ENCODE peak calls at places on chromosome 1, in eight cellular contexts. Q, U, K, D, S, M, X and Z are unnamed samples.

GRCh38 chr1:244065960-244066388 is 14.9 kb downstream of the ZBTB18 start:
- DNase-seq in Q (peak), U (peak), K (no peak), D (peak), S (no peak), M (no peak), X (no peak), Z (no peak)

GRCh38 chr1:43882763-43883162 is 50.8 kb upstream of the ARTN start:
- DNase-seq in Q (no peak), U (no peak), K (no peak), D (no peak), S (no peak), M (no peak), X (no peak), Z (no peak)

GRCh38 chr1:7079637-7080036 is 294.4 kb downstream of the CAMTA1 start:
- DNase-seq in Q (no peak), U (no peak), K (no peak), D (no peak), S (no peak), M (no peak), X (no peak), Z (no peak)

GRCh38 chr1:108712605-108713150 is at the start of gene FNDC7:
- DNase-seq in Q (no peak), U (no peak), K (no peak), D (peak), S (no peak), M (no peak), X (no peak), Z (no peak)

GRCh38 chr1:160618763-160619274 is 28.0 kb downstream of the SLAMF1 start:
- DNase-seq in Q (no peak), U (no peak), K (no peak), D (no peak), S (no peak), M (no peak), X (no peak), Z (no peak)

GRCh38 chr1:29629814-29630516 is 393.6 kb downstream of the PTPRU start:
- DNase-seq in Q (no peak), U (no peak), K (no peak), D (no peak), S (peak), M (no peak), X (no peak), Z (no peak)

GRCh38 chr1:231949277-231950122 is 322.9 kb downstream of the DISC1 start:
- DNase-seq in Q (no peak), U (no peak), K (no peak), D (peak), S (no peak), M (no peak), X (no peak), Z (no peak)

GRCh38 chr1:48793863-48794262 is 17.2 kb upstream of the BEND5 start:
- DNase-seq in Q (no peak), U (no peak), K (no peak), D (no peak), S (no peak), M (no peak), X (no peak), Z (no peak)

GRCh38 chr1:20416706-20417105 is 69.3 kb downstream of the CAMK2N1 start:
- DNase-seq in Q (no peak), U (no peak), K (no peak), D (no peak), S (no peak), M (no peak), X (no peak), Z (peak)

GRCh38 chr1:155086182-155086741 is 7.6 kb downstream of the EFNA3 start:
- DNase-seq in Q (peak), U (no peak), K (peak), D (peak), S (peak), M (peak), X (no peak), Z (peak)

GRCh38 chr1:119771016-119771415 is 2.3 kb upstream of the HMGCS2 start:
- DNase-seq in Q (no peak), U (no peak), K (no peak), D (no peak), S (no peak), M (no peak), X (no peak), Z (no peak)

GRCh38 chr1:231040019-231040799 is at the start of gene FAM89A:
- DNase-seq in Q (peak), U (no peak), K (no peak), D (peak), S (peak), M (peak), X (no peak), Z (no peak)